ENCODE peak calls at places on chromosomes 2 and 18, in four cellular contexts. N is WTC11, E is K562, V is HepG2. U is an unnamed sample.

GRCh38 chr2:55555977-55556376 is 36.5 kb downstream of the CFAP36 start:
- DNase-seq in N (no peak), E (no peak), V (no peak), U (no peak)

GRCh38 chr2:16051046-16051489 is 110.7 kb downstream of the MYCN start:
- DNase-seq in N (no peak), E (no peak), V (peak), U (no peak)

GRCh38 chr2:201452058-201452736 is 657 bp downstream of the STRADB start:
- DNase-seq in N (no peak), E (no peak), V (no peak), U (no peak)

GRCh38 chr2:241506793-241507429 is 1.5 kb downstream of the STK25 start:
- DNase-seq in N (peak), E (no peak), V (no peak), U (no peak)

GRCh38 chr2:127088706-127089105 is 18.2 kb downstream of the BIN1 start:
- DNase-seq in N (no peak), E (no peak), V (no peak), U (no peak)

GRCh38 chr18:12744103-12744502 is 41.3 kb downstream of the PSMG2 start:
- DNase-seq in N (no peak), E (peak), V (peak), U (no peak)

GRCh38 chr2:112156152-112156986 is 18.2 kb downstream of the FBLN7 start:
- DNase-seq in N (no peak), E (no peak), V (peak), U (no peak)

GRCh38 chr2:168439536-168439935 is 16.5 kb upstream of the CERS6 start:
- DNase-seq in N (no peak), E (no peak), V (no peak), U (no peak)

GRCh38 chr2:74334931-74335333 is 8.3 kb downstream of the SLC4A5 start:
- DNase-seq in N (peak), E (peak), V (peak), U (peak)

GRCh38 chr18:37471619-37472018 is 94.0 kb downstream of the CELF4 start:
- DNase-seq in N (no peak), E (no peak), V (no peak), U (no peak)

GRCh38 chr2:45962522-45962921 is 311.0 kb downstream of the PRKCE start:
- DNase-seq in N (no peak), E (no peak), V (no peak), U (no peak)

GRCh38 chr2:227082286-227082685 is 81.7 kb downstream of the COL4A4 start:
- DNase-seq in N (no peak), E (no peak), V (no peak), U (no peak)

GRCh38 chr2:85468704-85469349 is 50.3 kb downstream of the SH2D6 start:
- DNase-seq in N (no peak), E (peak), V (peak), U (no peak)

GRCh38 chr2:219562049-219563020 is 9.0 kb downstream of the OBSL1 start:
- DNase-seq in N (no peak), E (no peak), V (peak), U (no peak)

GRCh38 chr18:69558088-69558487 is 157.4 kb downstream of the DOK6 start:
- DNase-seq in N (no peak), E (no peak), V (no peak), U (no peak)

GRCh38 chr2:74884118-74884517 is 50.2 kb downstream of the HK2 start:
- DNase-seq in N (no peak), E (no peak), V (no peak), U (no peak)

GRCh38 chr2:171923206-171923605 is 945 bp downstream of the HAT1 start:
- DNase-seq in N (no peak), E (no peak), V (peak), U (no peak)

GRCh38 chr18:22467760-22468553 is 50.2 kb upstream of the CTAGE1 start:
- DNase-seq in N (no peak), E (no peak), V (no peak), U (no peak)

GRCh38 chr18:22470141-22470510 is 52.4 kb upstream of the CTAGE1 start:
- DNase-seq in N (no peak), E (no peak), V (no peak), U (no peak)

GRCh38 chr18:22468554-22468891 is 50.8 kb upstream of the CTAGE1 start:
- DNase-seq in N (no peak), E (no peak), V (no peak), U (no peak)

GRCh38 chr18:22470511-22471181 is 52.9 kb upstream of the CTAGE1 start:
- DNase-seq in N (no peak), E (no peak), V (no peak), U (no peak)

GRCh38 chr18:22469061-22469689 is 51.5 kb upstream of the CTAGE1 start:
- DNase-seq in N (no peak), E (no peak), V (no peak), U (no peak)
- TF ChIP-seq TCF7 in N (no peak), E (no peak), V (no peak), U (no peak)

DNA sequence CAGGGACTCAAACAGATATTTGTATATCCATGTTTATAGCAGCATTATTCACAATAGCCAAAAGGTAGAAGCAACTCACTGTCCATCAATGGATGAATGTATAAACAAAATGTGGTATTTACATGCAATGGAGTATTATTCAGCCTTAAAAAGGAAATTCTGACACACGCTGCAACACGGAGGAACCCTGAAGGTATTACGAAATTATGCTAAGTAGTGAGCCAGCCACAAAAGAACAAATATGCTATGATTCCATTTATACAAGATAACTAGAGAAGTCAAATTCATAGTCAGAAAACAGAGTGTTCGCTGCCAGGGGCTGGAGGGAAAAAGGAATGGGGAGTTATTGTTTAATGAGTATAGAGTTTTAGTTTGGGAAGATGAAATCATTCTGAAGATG is 61.0 kb upstream of the CDKL4 start:
- DNase-seq in N (no peak), E (no peak), V (no peak), U (no peak)
- TF ChIP-seq TCF7 in N (no peak), E (no peak), V (no peak), U (no peak)

GRCh38 chr2:151753540-151753939 is 19.3 kb upstream of the NEB start:
- DNase-seq in N (no peak), E (no peak), V (peak), U (no peak)
- TF ChIP-seq TCF7 in N (no peak), E (no peak), V (no peak), U (no peak)

GRCh38 chr2:61439241-61440002 is 31.5 kb downstream of the USP34 start:
- DNase-seq in N (no peak), E (no peak), V (no peak), U (no peak)
- TF ChIP-seq TCF7 in N (no peak), E (no peak), V (no peak), U (no peak)

GRCh38 chr18:48228841-48229240 is 180.3 kb downstream of the ZBTB7C start:
- DNase-seq in N (no peak), E (no peak), V (no peak), U (no peak)

GRCh38 chr18:48229445-48230052 is 179.6 kb downstream of the ZBTB7C start:
- DNase-seq in N (peak), E (no peak), V (no peak), U (no peak)

GRCh38 chr18:48226401-48226800 is 182.8 kb downstream of the ZBTB7C start:
- DNase-seq in N (no peak), E (no peak), V (no peak), U (no peak)

GRCh38 chr18:48227206-48227605 is 182.0 kb downstream of the ZBTB7C start:
- DNase-seq in N (no peak), E (no peak), V (no peak), U (no peak)

GRCh38 chr18:48228301-48228715 is 180.9 kb downstream of the ZBTB7C start:
- DNase-seq in N (no peak), E (no peak), V (no peak), U (no peak)
- TF ChIP-seq TCF7 in N (no peak), E (no peak), V (no peak), U (no peak)

DNA sequence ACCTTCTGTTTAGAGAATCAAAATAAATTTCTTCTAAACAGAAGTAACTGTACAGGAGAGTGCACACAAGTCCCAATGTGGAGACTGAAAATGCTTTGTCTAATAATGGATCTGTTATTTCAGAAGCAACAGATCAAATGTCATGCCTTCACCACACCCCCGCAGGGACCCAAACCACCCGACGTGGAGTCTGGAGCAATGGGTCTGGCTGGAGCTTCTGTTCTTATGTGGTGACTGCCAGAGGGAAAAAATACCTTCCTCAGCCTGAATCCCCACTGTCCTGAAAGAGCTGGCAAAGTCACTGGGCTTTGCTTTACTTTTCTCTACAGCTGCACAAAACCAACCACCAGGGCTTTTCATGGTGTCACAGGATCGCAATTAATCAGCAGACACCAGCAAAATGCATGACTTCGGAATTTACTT is 119.0 kb upstream of the ZFP36L2 start:
- DNase-seq in N (no peak), E (no peak), V (no peak), U (no peak)
- TF ChIP-seq TCF7 in N (no peak), E (no peak), V (no peak), U (no peak)

GRCh38 chr18:9682572-9682971 is 25.5 kb upstream of the RAB31 start:
- DNase-seq in N (no peak), E (no peak), V (no peak), U (no peak)
- TF ChIP-seq TCF7 in N (no peak), E (no peak), V (no peak), U (no peak)

DNA sequence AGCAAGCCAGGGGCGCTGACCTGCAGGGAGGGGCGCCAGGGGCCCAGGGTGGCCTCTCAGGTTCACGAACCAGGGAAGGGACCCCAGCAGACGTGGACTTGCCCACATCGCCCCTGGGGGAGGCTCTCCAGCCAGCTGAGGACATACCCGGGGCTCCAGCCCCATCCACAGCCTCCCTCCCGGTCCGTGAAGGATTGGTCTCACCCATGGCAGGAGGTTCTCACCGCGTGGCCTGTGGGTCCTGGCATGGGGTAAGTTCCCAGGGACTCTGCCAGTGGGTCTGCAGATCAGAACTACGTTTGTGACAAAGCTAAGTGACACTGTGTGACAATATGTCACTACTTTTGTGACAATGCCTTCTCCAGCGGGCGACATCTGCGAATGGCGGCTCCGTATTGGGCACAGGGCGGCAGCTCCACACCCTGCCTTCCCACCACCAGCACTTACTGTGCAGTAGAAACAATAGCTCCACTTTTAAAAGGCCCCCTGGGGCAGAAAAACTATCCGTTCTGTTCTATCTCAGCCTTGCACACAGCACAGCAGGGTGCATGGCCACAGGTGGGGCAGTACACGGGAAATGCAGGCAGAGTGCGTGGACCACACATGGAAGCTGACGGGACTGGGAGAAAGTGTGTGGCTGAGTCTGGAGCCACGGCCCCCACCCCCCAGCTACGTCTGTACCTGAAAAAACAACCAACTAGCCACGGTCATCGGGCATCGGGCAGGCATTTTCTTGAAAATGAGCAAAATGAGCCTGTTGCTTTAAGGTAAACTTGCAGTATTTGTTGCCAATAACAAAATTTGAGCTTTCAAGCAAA is 65.2 kb upstream of the CTDP1 start:
- DNase-seq in N (no peak), E (no peak), V (no peak), U (no peak)
- TF ChIP-seq TCF7 in N (no peak), E (no peak), V (no peak), U (no peak)